ENCODE peak calls at places on chromosomes 11 and 22, in nine cellular contexts. P is Calu3; T is activated naive CD4-positive, alpha-beta T cell treated with Interleukin-2 at 50 U/mL for 16 hours; X is ACHN; B is SJSA1; F is stimulated activated CD8-positive, alpha-beta memory T cell treated with anti-CD3 and anti-CD28 coated beads, Interleukin-2, amount 100 ng/mL, for 1 hour; C is substantia nigra; I is adrenal gland; K is heart right ventricle. U is an unnamed sample.

GRCh38 chr11:79437274-79437980 is 3.4 kb downstream of the TENM4 start:
- DNase-seq in T (no peak), F (no peak), B (no peak), I (peak), P (peak), X (peak), C (peak), K (peak), U (peak)

GRCh38 chr11:3021125-3021524 is 29.0 kb upstream of the NAP1L4 start:
- DNase-seq in T (peak), K (no peak), B (no peak), X (peak), I (no peak), P (peak), F (no peak), C (no peak), U (peak)

GRCh38 chr11:58719406-58720117 is 12.2 kb downstream of the GLYAT start:
- DNase-seq in I (no peak), F (no peak), P (no peak), C (no peak), T (no peak), K (no peak), X (no peak), B (no peak), U (no peak)

GRCh38 chr22:21952586-21953571 is at the start of gene PPM1F:
- DNase-seq in I (peak), K (peak), B (peak), P (peak), F (peak), C (peak), T (peak), X (peak), U (peak)

GRCh38 chr22:47107431-47107830 is 345.0 kb downstream of the TBC1D22A start:
- DNase-seq in P (no peak), I (no peak), K (no peak), X (peak), C (no peak), F (no peak), T (no peak), B (no peak), U (no peak)

GRCh38 chr11:43987384-43988039 is 45.1 kb downstream of the C11orf96 start:
- DNase-seq in T (no peak), X (peak), I (peak), K (peak), P (peak), F (no peak), B (peak), C (peak), U (peak)

GRCh38 chr22:43185860-43186261 is 1.1 kb downstream of the TTLL12 start:
- DNase-seq in I (peak), P (peak), C (no peak), F (no peak), K (peak), X (peak), T (peak), B (no peak), U (peak)

GRCh38 chr11:18372187-18372586 is 22.2 kb upstream of the LDHA start:
- DNase-seq in F (no peak), B (no peak), X (no peak), T (no peak), K (no peak), I (no peak), P (no peak), C (no peak), U (no peak)

GRCh38 chr11:31060880-31061279 is 308.7 kb downstream of the DCDC1 start:
- DNase-seq in F (no peak), T (no peak), C (no peak), K (no peak), B (no peak), P (no peak), I (peak), X (no peak), U (no peak)

GRCh38 chr11:61577383-61578118 is 3.3 kb downstream of the SYT7 start:
- DNase-seq in T (no peak), K (peak), F (no peak), X (peak), B (no peak), C (no peak), I (no peak), P (no peak), U (peak)

GRCh38 chr11:1226226-1226961 is 3.5 kb downstream of the MUC5B start:
- DNase-seq in T (no peak), B (no peak), F (no peak), K (no peak), X (no peak), P (no peak), C (no peak), I (peak), U (no peak)

GRCh38 chr22:50577987-50578775 is at the start of gene CPT1B:
- DNase-seq in I (peak), T (no peak), X (no peak), B (no peak), C (no peak), F (no peak), K (peak), P (no peak), U (no peak)

GRCh38 chr11:94771951-94772350 is 3.8 kb downstream of the AMOTL1 start:
- DNase-seq in P (no peak), X (no peak), F (no peak), C (no peak), I (no peak), B (no peak), K (no peak), T (no peak), U (no peak)

GRCh38 chr11:43589601-43590250 is 90.8 kb upstream of the HSD17B12 start:
- DNase-seq in P (no peak), B (no peak), C (no peak), F (no peak), I (no peak), K (no peak), T (no peak), X (no peak), U (no peak)

GRCh38 chr11:66845143-66845875 is 2.1 kb downstream of the RCE1 start:
- DNase-seq in B (no peak), C (no peak), K (no peak), T (no peak), I (no peak), F (no peak), X (no peak), P (no peak), U (no peak)

GRCh38 chr22:45524966-45525365 is 22.3 kb downstream of the FBLN1 start:
- DNase-seq in T (no peak), K (no peak), X (no peak), P (no peak), F (no peak), B (no peak), C (no peak), I (no peak), U (no peak)

GRCh38 chr11:9095421-9095820 is 4.0 kb upstream of the SCUBE2 start:
- DNase-seq in I (no peak), T (no peak), C (no peak), B (no peak), K (no peak), P (no peak), F (no peak), X (no peak), U (no peak)

GRCh38 chr11:65574963-65575567 is 788 bp upstream of the EHBP1L1 start:
- DNase-seq in I (no peak), P (no peak), B (peak), T (no peak), X (peak), K (no peak), C (no peak), F (no peak), U (peak)

GRCh38 chr11:613369-613968 is 2.3 kb downstream of the IRF7 start:
- DNase-seq in P (peak), C (no peak), I (no peak), K (peak), F (peak), T (peak), X (peak), B (peak), U (peak)

GRCh38 chr22:36873614-36874308 is 13.0 kb downstream of the NCF4 start:
- DNase-seq in X (peak), T (peak), I (peak), P (peak), F (no peak), B (peak), C (no peak), K (peak), U (peak)

GRCh38 chr11:2375341-2375853 is 1.7 kb upstream of the CD81 start:
- DNase-seq in X (no peak), F (no peak), K (peak), C (no peak), P (peak), I (peak), T (no peak), B (no peak), U (peak)

GRCh38 chr22:27993774-27994350 is 74.8 kb upstream of the PITPNB start:
- DNase-seq in P (no peak), K (no peak), B (no peak), C (no peak), I (no peak), F (no peak), X (no peak), T (no peak), U (no peak)

GRCh38 chr11:19164230-19164855 is 37.4 kb downstream of the CSRP3 start:
- DNase-seq in I (no peak), K (no peak), P (no peak), F (no peak), X (no peak), T (no peak), C (no peak), B (no peak), U (no peak)

GRCh38 chr11:88292156-88292844 is 45.2 kb downstream of the CTSC start:
- DNase-seq in X (peak), T (no peak), C (no peak), K (peak), I (peak), F (no peak), P (peak), B (no peak), U (peak)

U was measured in thyroid gland.